ENCODE peak calls at places on chromosomes 5 and 9, in four cellular contexts. P is naive thymus-derived CD8-positive, alpha-beta T cell; S is T-helper 17 cell; G is omental fat pad. V is an unnamed sample.

GRCh38 chr5:66863343-66864170 is 267.4 kb downstream of the MAST4 start:
- ATAC-seq in S (no peak), P (no peak), G (no peak), V (no peak)

GRCh38 chr9:4164356-4164755 is 135.5 kb downstream of the GLIS3 start:
- ATAC-seq in P (no peak), G (no peak), S (no peak), V (no peak)

GRCh38 chr5:36239370-36240293 is 2.1 kb downstream of the NADK2 start:
- ATAC-seq in S (no peak), G (no peak), P (no peak), V (no peak)

GRCh38 chr9:26210338-26210851 is 532.2 kb upstream of the TUSC1 start:
- ATAC-seq in G (peak), S (no peak), P (no peak), V (no peak)

GRCh38 chr5:43357067-43357466 is 43.9 kb upstream of the HMGCS1 start:
- ATAC-seq in P (no peak), G (no peak), S (no peak), V (no peak)

GRCh38 chr5:140591747-140592372 is 27.2 kb downstream of the SLC35A4 start:
- ATAC-seq in G (no peak), S (no peak), P (no peak), V (peak)

GRCh38 chr5:150505041-150505511 is 2.9 kb upstream of the NDST1 start:
- ATAC-seq in G (no peak), S (no peak), P (no peak), V (no peak)

GRCh38 chr9:128635266-128636023 is 21.2 kb downstream of the DYNC2I2 start:
- ATAC-seq in S (peak), G (peak), P (peak), V (peak)

GRCh38 chr5:120463991-120464626 is at the start of gene PRR16:
- ATAC-seq in G (peak), S (peak), P (peak), V (peak)

GRCh38 chr5:67681703-67682102 is 485.1 kb upstream of the CD180 start:
- ATAC-seq in P (no peak), G (no peak), S (no peak), V (no peak)

GRCh38 chr5:143396353-143396940 is 7.0 kb downstream of the NR3C1 start:
- ATAC-seq in S (no peak), P (no peak), G (no peak), V (no peak)

GRCh38 chr5:145697251-145698016 is 137.7 kb downstream of the PRELID2 start:
- ATAC-seq in G (no peak), P (no peak), S (no peak), V (no peak)

GRCh38 chr9:33867747-33868429 is 50.9 kb downstream of the UBE2R2 start:
- ATAC-seq in G (peak), S (no peak), P (no peak), V (no peak)

V was measured in stimulated activated memory B cell treated with anti-CD40 and anti-IgM and Interleukin-4, amounts not matched to agents 10 μg/mL and 1 μg/mL and 100 μg/mL, for 72 hours.